ENCODE peak calls at places on chromosomes 6 and 20, in six cellular contexts. O is brain microvascular endothelial cell, P is left ventricle myocardium inferior, H is foreskin fibroblast, S is WERI-Rb-1, M is AG04449. J is an unnamed sample.

GRCh38 chr20:5729348-5729747 is 20.9 kb upstream of the SHLD1 start:
- DNase-seq in M (no peak), S (no peak), O (no peak), H (peak; percentile 71), P (no peak), J (peak; percentile 71)

GRCh38 chr20:16713056-16713455 is 16.8 kb upstream of the SNRPB2 start:
- DNase-seq in H (no peak), M (no peak), S (no peak), O (no peak), P (no peak), J (no peak)

GRCh38 chr6:26216015-26216885 is 129.0 kb downstream of the HFE start:
- DNase-seq in P (no peak), O (peak; percentile 93), M (peak; percentile 98), S (no peak), H (peak; percentile 97), J (peak; percentile 98)

GRCh38 chr6:13914346-13914745 is 10.4 kb upstream of the RNF182 start:
- DNase-seq in O (no peak), H (peak; percentile 12), P (no peak), M (no peak), S (no peak), J (no peak)

GRCh38 chr6:55886185-55886836 is 10.9 kb upstream of the BMP5 start:
- DNase-seq in P (no peak), O (no peak), H (peak; percentile 57), M (no peak), S (no peak), J (no peak)

GRCh38 chr6:143090314-143091044 is 29.8 kb downstream of the AIG1 start:
- DNase-seq in M (no peak), O (no peak), S (no peak), P (no peak), H (no peak), J (no peak)

GRCh38 chr20:45011108-45011526 is 44.8 kb downstream of the STK4 start:
- DNase-seq in S (peak; percentile 56), O (peak; percentile 80), P (peak; percentile 22), M (no peak), H (peak; percentile 82), J (no peak)

GRCh38 chr6:29729774-29730328 is 6.6 kb downstream of the HLA-F start:
- DNase-seq in P (no peak), M (no peak), H (no peak), O (no peak), S (no peak), J (no peak)

GRCh38 chr20:37380864-37381579 is 35.1 kb downstream of the SRC start:
- DNase-seq in M (no peak), O (no peak), H (no peak), P (no peak), S (no peak), J (no peak)

GRCh38 chr6:82842721-82843120 is 222.9 kb downstream of the UBE3D start:
- DNase-seq in O (peak; percentile 88), M (peak; percentile 55), P (no peak), H (peak; percentile 45), S (no peak), J (peak; percentile 57)

GRCh38 chr20:45833883-45834796 is 541 bp downstream of the SNX21 start:
- DNase-seq in P (peak; percentile 79), M (no peak), S (peak; percentile 80), O (no peak), H (peak; percentile 82), J (no peak)

GRCh38 chr6:155412335-155412734 is 43.3 kb downstream of the NOX3 start:
- DNase-seq in M (no peak), O (no peak), H (peak; percentile 35), P (no peak), S (no peak), J (no peak)

GRCh38 chr6:33124947-33125346 is 49.2 kb downstream of the HLA-DPB1 start:
- DNase-seq in M (no peak), H (no peak), O (no peak), S (no peak), P (no peak), J (no peak)

GRCh38 chr20:53599378-53599777 is 5.7 kb upstream of the ZNF217 start:
- DNase-seq in M (no peak), S (no peak), P (no peak), H (no peak), O (no peak), J (no peak)

GRCh38 chr6:163442336-163442735 is 27.8 kb downstream of the QKI start:
- DNase-seq in P (no peak), H (no peak), O (no peak), S (no peak), M (no peak), J (no peak)

GRCh38 chr6:125961117-125961516 is 4.5 kb downstream of the HINT3 start:
- DNase-seq in P (no peak), S (no peak), H (no peak), M (no peak), O (no peak), J (no peak)

GRCh38 chr6:157240059-157240959 is 83.0 kb downstream of the TMEM242 start:
- DNase-seq in H (peak; percentile 62), O (no peak), S (peak; percentile 90), P (no peak), M (no peak), J (no peak)

GRCh38 chr6:3359973-3360726 is 96.7 kb downstream of the SLC22A23 start:
- DNase-seq in O (no peak), M (no peak), H (no peak), S (peak; percentile 59), P (no peak), J (no peak)

GRCh38 chr6:6952484-6952883 is 155.3 kb upstream of the RREB1 start:
- DNase-seq in P (no peak), O (no peak), S (no peak), H (no peak), M (no peak), J (no peak)

GRCh38 chr6:18412644-18413043 is 25.5 kb downstream of the RNF144B start:
- DNase-seq in H (peak; percentile 36), M (no peak), O (peak; percentile 43), P (no peak), S (no peak), J (no peak)

GRCh38 chr6:18413320-18413830 is 26.2 kb downstream of the RNF144B start:
- DNase-seq in H (no peak), S (no peak), O (no peak), P (no peak), M (no peak), J (no peak)

GRCh38 chr6:18412073-18412472 is 24.9 kb downstream of the RNF144B start:
- DNase-seq in O (no peak), M (no peak), H (no peak), S (no peak), P (no peak), J (no peak)

GRCh38 chr6:18406955-18407738 is 20.0 kb downstream of the RNF144B start:
- DNase-seq in O (peak; percentile 35), H (peak; percentile 59), P (no peak), S (no peak), M (no peak), J (no peak)

DNA sequence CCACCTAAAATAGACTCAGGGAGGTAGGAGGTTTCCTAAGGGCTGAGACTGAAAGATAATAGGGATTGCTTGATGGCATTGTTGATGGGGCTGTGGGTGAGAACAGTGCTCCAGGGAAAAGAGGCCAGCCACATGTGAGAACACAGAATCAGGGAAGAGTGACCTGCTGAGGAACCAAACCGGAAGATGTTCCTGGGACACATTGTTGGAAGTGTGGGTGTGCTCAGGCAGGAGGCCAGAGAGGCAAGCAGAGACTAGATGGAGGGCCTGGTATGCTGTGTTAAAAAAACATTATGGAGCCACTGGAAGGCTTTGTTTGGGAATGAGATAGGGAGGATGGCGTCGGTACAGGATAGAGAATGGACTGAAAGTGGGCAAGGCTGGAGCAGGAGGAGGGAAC is 23.3 kb downstream of the RNF144B start:
- DNase-seq in H (no peak), P (no peak), M (no peak), S (no peak), O (no peak), J (no peak)
- TF ChIP-seq CTCF in H (no peak), P (no peak), M (no peak), S (no peak), O (no peak), J (no peak)

DNA sequence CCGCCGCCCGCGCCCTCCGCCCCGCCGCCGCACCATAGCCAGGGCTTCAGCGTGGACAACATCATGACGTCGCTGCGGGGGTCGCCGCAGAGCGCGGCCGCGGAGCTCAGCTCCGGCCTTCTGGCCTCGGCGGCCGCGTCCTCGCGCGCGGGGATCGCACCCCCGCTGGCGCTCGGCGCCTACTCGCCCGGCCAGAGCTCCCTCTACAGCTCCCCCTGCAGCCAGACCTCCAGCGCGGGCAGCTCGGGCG is 1.5 kb downstream of the FOXC1 start:
- DNase-seq in H (peak; percentile 75), P (no peak), S (peak; percentile 68), O (no peak), M (no peak), J (no peak)
- TF ChIP-seq CTCF in H (no peak), P (peak; percentile 18), S (peak; percentile 61), O (peak; percentile 29), M (peak; percentile 60), J (peak; percentile 26)

GRCh38 chr6:41190791-41191190 is 10.2 kb downstream of the TREML2 start:
- DNase-seq in H (no peak), O (no peak), M (no peak), S (no peak), P (no peak), J (no peak)
- TF ChIP-seq CTCF in H (no peak), O (no peak), M (no peak), S (no peak), P (no peak), J (no peak)

GRCh38 chr6:38775870-38776269 is 60.8 kb downstream of the DNAH8 start:
- DNase-seq in P (no peak), M (peak; percentile 16), H (no peak), S (no peak), O (no peak), J (no peak)

GRCh38 chr6:38771111-38771694 is 56.1 kb downstream of the DNAH8 start:
- DNase-seq in M (no peak), H (peak; percentile 12), P (no peak), S (no peak), O (no peak), J (no peak)

GRCh38 chr6:38774933-38775707 is 60.0 kb downstream of the DNAH8 start:
- DNase-seq in P (no peak), H (no peak), M (no peak), O (no peak), S (no peak), J (no peak)

GRCh38 chr6:38776515-38776914 is 61.4 kb downstream of the DNAH8 start:
- DNase-seq in P (no peak), H (peak; percentile 54), S (no peak), M (peak; percentile 16), O (peak; percentile 81), J (no peak)

DNA sequence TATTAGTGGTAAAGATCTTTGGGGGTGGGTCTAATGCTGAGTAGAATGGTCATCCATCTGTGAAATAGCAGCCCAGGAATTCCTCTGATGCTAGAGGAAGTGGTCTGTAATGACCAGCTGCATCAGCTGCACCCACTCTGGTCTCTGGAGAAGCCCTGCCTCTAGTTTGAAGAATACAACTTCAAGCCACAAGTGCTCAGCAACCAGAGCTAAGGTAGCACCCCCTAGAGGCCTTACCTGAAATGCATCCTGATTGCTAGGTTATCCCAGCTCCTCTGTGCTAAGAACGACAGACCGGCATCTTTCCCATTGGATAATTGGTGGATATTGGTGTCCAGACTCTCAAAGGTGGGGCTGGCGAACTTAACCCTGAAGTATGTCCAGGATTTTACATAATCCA is 58.2 kb downstream of the DNAH8 start:
- DNase-seq in S (peak; percentile 59), P (no peak), H (no peak), M (no peak), O (no peak), J (no peak)
- TF ChIP-seq CTCF in S (peak; percentile 96), P (peak; percentile 19), H (peak; percentile 14), M (no peak), O (peak; percentile 53), J (peak; percentile 8)

J was measured in AG09319.